ENCODE peak calls at places on chromosomes 3 and 15, in nine cellular contexts. K is stimulated activated CD4-positive, alpha-beta T cell treated with anti-CD3 and anti-CD28 coated beads, Interleukin-12 subunit alpha, Interleukin-12 subunit beta, amount 100 ng/mL, for 24 hours; J is GM12891; S is HT1080; G is posterior vena cava; B is NCI-H524; F is lung microvascular endothelial cell; U is GM18507; H is NCI-H345. L is an unnamed sample.
A peak's percentile ranks its signal among the peaks of the same experiment; 100 is the strongest.

GRCh38 chr3:189195302-189195701 is 23.5 kb downstream of the TPRG1 start:
- DNase-seq in F (no peak), U (no peak), H (no peak), G (no peak), B (no peak), J (no peak), S (peak; percentile 38), K (no peak), L (no peak)

GRCh38 chr3:37014620-37015019 is 21.3 kb downstream of the MLH1 start:
- DNase-seq in K (no peak), J (no peak), S (no peak), F (no peak), G (no peak), B (no peak), U (no peak), H (no peak), L (no peak)

GRCh38 chr3:157109267-157110141 is 50.4 kb downstream of the CCNL1 start:
- DNase-seq in J (no peak), F (no peak), S (no peak), G (no peak), K (no peak), U (no peak), B (no peak), H (no peak), L (no peak)

GRCh38 chr15:40754883-40755815 is at the start of gene RMDN3:
- DNase-seq in G (peak; percentile 97), U (peak; percentile 96), F (peak; percentile 93), K (peak; percentile 84), B (peak; percentile 96), H (peak; percentile 87), S (peak; percentile 92), J (peak; percentile 92), L (peak; percentile 65)

GRCh38 chr3:108125550-108126071 is 34.8 kb upstream of the CD47 start:
- DNase-seq in G (no peak), B (no peak), S (no peak), H (peak; percentile 69), J (no peak), U (no peak), K (peak; percentile 21), F (peak; percentile 88), L (no peak)

GRCh38 chr15:80591471-80591870 is 103.6 kb upstream of the ABHD17C start:
- DNase-seq in H (no peak), U (no peak), K (no peak), J (no peak), F (no peak), B (no peak), S (no peak), G (no peak), L (no peak)

GRCh38 chr3:196241704-196242103 is 25.4 kb downstream of the SLC51A start:
- DNase-seq in U (no peak), S (no peak), J (no peak), B (no peak), F (no peak), K (no peak), H (no peak), G (no peak), L (no peak)

GRCh38 chr15:94745371-94745770 is 514.0 kb downstream of the MCTP2 start:
- DNase-seq in B (no peak), H (no peak), K (no peak), S (peak; percentile 30), G (no peak), U (no peak), J (no peak), F (no peak), L (no peak)

GRCh38 chr15:70526221-70526973 is 237.0 kb downstream of the UACA start:
- DNase-seq in F (no peak), U (no peak), S (peak; percentile 63), K (no peak), H (peak; percentile 93), J (no peak), G (no peak), B (peak; percentile 96), L (peak; percentile 65)

GRCh38 chr15:100893261-100893963 is 13.8 kb downstream of the ALDH1A3 start:
- DNase-seq in K (no peak), B (no peak), H (no peak), J (no peak), F (no peak), S (no peak), G (no peak), U (no peak), L (no peak)

GRCh38 chr3:113212155-113212844 is 943 bp downstream of the BOC start:
- DNase-seq in K (no peak), H (peak; percentile 16), B (peak; percentile 29), S (peak; percentile 40), F (peak; percentile 18), G (peak; percentile 85), J (peak; percentile 25), U (no peak), L (no peak)

GRCh38 chr15:100997442-100997841 is 78.3 kb downstream of the LRRK1 start:
- DNase-seq in S (no peak), G (no peak), J (no peak), H (no peak), B (no peak), K (no peak), F (no peak), U (no peak), L (no peak)

GRCh38 chr3:67083277-67083676 is 85.2 kb downstream of the KBTBD8 start:
- DNase-seq in J (no peak), G (no peak), K (no peak), B (no peak), H (no peak), S (peak; percentile 97), F (peak; percentile 83), U (peak; percentile 9), L (no peak)

GRCh38 chr3:52394751-52395502 is 50.0 kb downstream of the SEMA3G start:
- DNase-seq in U (no peak), H (no peak), S (no peak), G (peak; percentile 80), J (no peak), F (no peak), B (no peak), K (no peak), L (no peak)

GRCh38 chr3:38453914-38454178 is 156 bp downstream of the ACVR2B start:
- DNase-seq in K (no peak), H (no peak), J (no peak), U (no peak), G (no peak), B (no peak), F (no peak), S (no peak), L (no peak)

GRCh38 chr3:117722856-117723255 is 1013.3 kb downstream of the TUSC7 start:
- DNase-seq in H (no peak), J (no peak), G (no peak), S (no peak), B (no peak), K (no peak), F (no peak), U (no peak), L (no peak)

L was measured in NCI-H1694.